ENCODE peak calls at places on chromosome 16, in seven cellular contexts. One of them, this sample, is unnamed.

GRCh38 chr16:84851192-84852127 is 31.7 kb downstream of the CRISPLD2 start:
- DNase-seq in Peyer's patch: no peak
- DNase-seq in A549: peak; percentile 91
- DNase-seq in lower leg skin: no peak
- DNase-seq in tibial nerve: no peak
- DNase-seq in K562: no peak
- DNase-seq in ovary: no peak
- DNase-seq in this sample: no peak

GRCh38 chr16:66740010-66740409 is 11.4 kb downstream of the DYNC1LI2 start:
- DNase-seq in Peyer's patch: no peak
- DNase-seq in A549: peak; percentile 51
- DNase-seq in lower leg skin: no peak
- DNase-seq in tibial nerve: no peak
- DNase-seq in K562: peak; percentile 61
- DNase-seq in ovary: no peak
- DNase-seq in this sample: peak; percentile 54

GRCh38 chr16:76882105-76882504 is 308.9 kb upstream of the MON1B start:
- DNase-seq in Peyer's patch: no peak
- DNase-seq in A549: no peak
- DNase-seq in lower leg skin: no peak
- DNase-seq in tibial nerve: no peak
- DNase-seq in K562: no peak
- DNase-seq in ovary: no peak
- DNase-seq in this sample: no peak

GRCh38 chr16:56847173-56847948 is 17.6 kb upstream of the SLC12A3 start:
- DNase-seq in Peyer's patch: peak; percentile 44
- DNase-seq in A549: no peak
- DNase-seq in lower leg skin: peak; percentile 75
- DNase-seq in tibial nerve: no peak
- DNase-seq in K562: no peak
- DNase-seq in ovary: peak; percentile 66
- DNase-seq in this sample: no peak

GRCh38 chr16:74999208-74999682 is 421 bp downstream of the ZNRF1 start:
- DNase-seq in Peyer's patch: no peak
- DNase-seq in A549: no peak
- DNase-seq in lower leg skin: peak; percentile 84
- DNase-seq in tibial nerve: no peak
- DNase-seq in K562: peak; percentile 86
- DNase-seq in ovary: peak; percentile 72
- DNase-seq in this sample: peak; percentile 70

GRCh38 chr16:86625821-86626220 is 47.5 kb downstream of the FOXL1 start:
- DNase-seq in Peyer's patch: no peak
- DNase-seq in A549: no peak
- DNase-seq in lower leg skin: peak; percentile 70
- DNase-seq in tibial nerve: no peak
- DNase-seq in K562: no peak
- DNase-seq in ovary: no peak
- DNase-seq in this sample: no peak

GRCh38 chr16:24990803-24991202 is 24.4 kb downstream of the ARHGAP17 start:
- DNase-seq in Peyer's patch: no peak
- DNase-seq in A549: no peak
- DNase-seq in lower leg skin: no peak
- DNase-seq in tibial nerve: no peak
- DNase-seq in K562: no peak
- DNase-seq in ovary: no peak
- DNase-seq in this sample: no peak

GRCh38 chr16:11586856-11587642 is at the start of gene LITAF:
- DNase-seq in Peyer's patch: peak; percentile 74
- DNase-seq in A549: peak; percentile 55
- DNase-seq in lower leg skin: peak; percentile 94
- DNase-seq in tibial nerve: peak; percentile 53
- DNase-seq in K562: peak; percentile 77
- DNase-seq in ovary: peak; percentile 80
- DNase-seq in this sample: peak; percentile 56

GRCh38 chr16:86455116-86455515 is 55.2 kb upstream of the FOXF1 start:
- DNase-seq in Peyer's patch: no peak
- DNase-seq in A549: no peak
- DNase-seq in lower leg skin: no peak
- DNase-seq in tibial nerve: no peak
- DNase-seq in K562: no peak
- DNase-seq in ovary: no peak
- DNase-seq in this sample: no peak

GRCh38 chr16:5516115-5516514 is 418.5 kb upstream of the EEF2KMT start:
- DNase-seq in Peyer's patch: no peak
- DNase-seq in A549: peak; percentile 9
- DNase-seq in lower leg skin: no peak
- DNase-seq in tibial nerve: no peak
- DNase-seq in K562: no peak
- DNase-seq in ovary: no peak
- DNase-seq in this sample: no peak

GRCh38 chr16:19901164-19901563 is 16.5 kb upstream of the GPRC5B start:
- DNase-seq in Peyer's patch: no peak
- DNase-seq in A549: no peak
- DNase-seq in lower leg skin: no peak
- DNase-seq in tibial nerve: no peak
- DNase-seq in K562: no peak
- DNase-seq in ovary: no peak
- DNase-seq in this sample: no peak

GRCh38 chr16:84379731-84380369 is 11.5 kb downstream of the ATP2C2 start:
- DNase-seq in Peyer's patch: no peak
- DNase-seq in A549: no peak
- DNase-seq in lower leg skin: no peak
- DNase-seq in tibial nerve: no peak
- DNase-seq in K562: no peak
- DNase-seq in ovary: no peak
- DNase-seq in this sample: no peak

GRCh38 chr16:4580245-4580644 is 24.1 kb downstream of the C16orf96 start:
- DNase-seq in Peyer's patch: no peak
- DNase-seq in A549: peak; percentile 48
- DNase-seq in lower leg skin: no peak
- DNase-seq in tibial nerve: no peak
- DNase-seq in K562: no peak
- DNase-seq in ovary: no peak
- DNase-seq in this sample: no peak

GRCh38 chr16:56671706-56672105 is 2.1 kb downstream of the MT1H start:
- DNase-seq in Peyer's patch: no peak
- DNase-seq in A549: no peak
- DNase-seq in lower leg skin: no peak
- DNase-seq in tibial nerve: no peak
- DNase-seq in K562: no peak
- DNase-seq in ovary: no peak
- DNase-seq in this sample: no peak

GRCh38 chr16:1979271-1980025 is 1.8 kb downstream of the NOXO1 start:
- DNase-seq in Peyer's patch: no peak
- DNase-seq in A549: no peak
- DNase-seq in lower leg skin: no peak
- DNase-seq in tibial nerve: no peak
- DNase-seq in K562: peak; percentile 17
- DNase-seq in ovary: no peak
- DNase-seq in this sample: no peak

GRCh38 chr16:49575352-49576172 is 202.0 kb downstream of the C16orf78 start:
- DNase-seq in Peyer's patch: peak; percentile 75
- DNase-seq in A549: no peak
- DNase-seq in lower leg skin: no peak
- DNase-seq in tibial nerve: peak; percentile 40
- DNase-seq in K562: no peak
- DNase-seq in ovary: no peak
- DNase-seq in this sample: no peak

GRCh38 chr16:70553645-70554044 is 30.0 kb downstream of the SF3B3 start:
- DNase-seq in Peyer's patch: no peak
- DNase-seq in A549: no peak
- DNase-seq in lower leg skin: no peak
- DNase-seq in tibial nerve: no peak
- DNase-seq in K562: no peak
- DNase-seq in ovary: no peak
- DNase-seq in this sample: no peak

GRCh38 chr16:12096828-12097522 is 120.4 kb downstream of the SNX29 start:
- DNase-seq in Peyer's patch: no peak
- DNase-seq in A549: no peak
- DNase-seq in lower leg skin: no peak
- DNase-seq in tibial nerve: no peak
- DNase-seq in K562: no peak
- DNase-seq in ovary: peak; percentile 45
- DNase-seq in this sample: no peak

GRCh38 chr16:87829123-87829980 is 40.0 kb downstream of the SLC7A5 start:
- DNase-seq in Peyer's patch: no peak
- DNase-seq in A549: peak; percentile 74
- DNase-seq in lower leg skin: no peak
- DNase-seq in tibial nerve: no peak
- DNase-seq in K562: no peak
- DNase-seq in ovary: no peak
- DNase-seq in this sample: no peak

GRCh38 chr16:68776821-68777485 is 39.9 kb downstream of the CDH1 start:
- DNase-seq in Peyer's patch: no peak
- DNase-seq in A549: no peak
- DNase-seq in lower leg skin: no peak
- DNase-seq in tibial nerve: no peak
- DNase-seq in K562: no peak
- DNase-seq in ovary: no peak
- DNase-seq in this sample: no peak

GRCh38 chr16:68779891-68780290 is 42.8 kb downstream of the CDH1 start:
- DNase-seq in Peyer's patch: no peak
- DNase-seq in A549: no peak
- DNase-seq in lower leg skin: no peak
- DNase-seq in tibial nerve: no peak
- DNase-seq in K562: no peak
- DNase-seq in ovary: no peak
- DNase-seq in this sample: no peak

GRCh38 chr16:68781784-68782183 is 44.7 kb downstream of the CDH1 start:
- DNase-seq in Peyer's patch: no peak
- DNase-seq in A549: no peak
- DNase-seq in lower leg skin: no peak
- DNase-seq in tibial nerve: no peak
- DNase-seq in K562: no peak
- DNase-seq in ovary: no peak
- DNase-seq in this sample: no peak

GRCh38 chr16:68774982-68775381 is 37.9 kb downstream of the CDH1 start:
- DNase-seq in Peyer's patch: no peak
- DNase-seq in A549: no peak
- DNase-seq in lower leg skin: no peak
- DNase-seq in tibial nerve: no peak
- DNase-seq in K562: no peak
- DNase-seq in ovary: no peak
- DNase-seq in this sample: no peak

GRCh38 chr16:68778551-68779231 is 41.6 kb downstream of the CDH1 start:
- DNase-seq in Peyer's patch: no peak
- DNase-seq in A549: no peak
- DNase-seq in lower leg skin: no peak
- DNase-seq in tibial nerve: no peak
- DNase-seq in K562: no peak
- DNase-seq in ovary: no peak
- DNase-seq in this sample: peak; percentile 23
- TF ChIP-seq POLR2A in Peyer's patch: no peak
- TF ChIP-seq POLR2A in A549: no peak
- TF ChIP-seq POLR2A in lower leg skin: no peak
- TF ChIP-seq POLR2A in tibial nerve: no peak
- TF ChIP-seq POLR2A in K562: no peak
- TF ChIP-seq POLR2A in ovary: no peak
- TF ChIP-seq POLR2A in this sample: no peak

GRCh38 chr16:59202463-59202862 is 468.3 kb upstream of the GOT2 start:
- DNase-seq in Peyer's patch: no peak
- DNase-seq in A549: no peak
- DNase-seq in lower leg skin: no peak
- DNase-seq in tibial nerve: no peak
- DNase-seq in K562: no peak
- DNase-seq in ovary: no peak
- DNase-seq in this sample: no peak

GRCh38 chr16:59201160-59201559 is 467.0 kb upstream of the GOT2 start:
- DNase-seq in Peyer's patch: no peak
- DNase-seq in A549: no peak
- DNase-seq in lower leg skin: no peak
- DNase-seq in tibial nerve: no peak
- DNase-seq in K562: no peak
- DNase-seq in ovary: no peak
- DNase-seq in this sample: no peak

GRCh38 chr16:59204589-59204988 is 470.5 kb upstream of the GOT2 start:
- DNase-seq in Peyer's patch: no peak
- DNase-seq in A549: no peak
- DNase-seq in lower leg skin: no peak
- DNase-seq in tibial nerve: no peak
- DNase-seq in K562: no peak
- DNase-seq in ovary: no peak
- DNase-seq in this sample: no peak

GRCh38 chr16:59201821-59202220 is 467.7 kb upstream of the GOT2 start:
- DNase-seq in Peyer's patch: no peak
- DNase-seq in A549: no peak
- DNase-seq in lower leg skin: no peak
- DNase-seq in tibial nerve: no peak
- DNase-seq in K562: no peak
- DNase-seq in ovary: no peak
- DNase-seq in this sample: no peak

DNA sequence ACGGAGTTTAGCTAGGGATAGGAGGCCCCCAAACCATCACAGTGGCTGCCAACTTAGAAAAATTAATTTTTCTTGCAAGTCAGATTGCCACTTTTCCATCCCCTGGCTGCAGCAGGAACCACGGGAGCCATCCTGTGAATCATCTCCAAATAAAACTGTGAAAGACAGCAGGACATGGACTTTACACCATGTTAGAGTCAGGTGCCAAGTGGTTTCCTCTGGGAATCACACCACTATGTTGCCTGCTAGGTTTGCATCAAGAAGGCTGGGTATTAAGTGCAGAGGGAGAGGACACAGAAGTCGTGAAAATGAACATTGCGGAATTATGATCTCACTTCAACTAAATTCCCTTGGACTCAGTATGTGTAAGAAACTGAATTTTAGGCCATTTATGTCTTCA is 471.3 kb upstream of the GOT2 start:
- DNase-seq in Peyer's patch: no peak
- DNase-seq in A549: peak; percentile 44
- DNase-seq in lower leg skin: no peak
- DNase-seq in tibial nerve: no peak
- DNase-seq in K562: no peak
- DNase-seq in ovary: no peak
- DNase-seq in this sample: no peak
- TF ChIP-seq POLR2A in Peyer's patch: no peak
- TF ChIP-seq POLR2A in A549: no peak
- TF ChIP-seq POLR2A in lower leg skin: no peak
- TF ChIP-seq POLR2A in tibial nerve: no peak
- TF ChIP-seq POLR2A in K562: no peak
- TF ChIP-seq POLR2A in ovary: no peak
- TF ChIP-seq POLR2A in this sample: no peak

DNA sequence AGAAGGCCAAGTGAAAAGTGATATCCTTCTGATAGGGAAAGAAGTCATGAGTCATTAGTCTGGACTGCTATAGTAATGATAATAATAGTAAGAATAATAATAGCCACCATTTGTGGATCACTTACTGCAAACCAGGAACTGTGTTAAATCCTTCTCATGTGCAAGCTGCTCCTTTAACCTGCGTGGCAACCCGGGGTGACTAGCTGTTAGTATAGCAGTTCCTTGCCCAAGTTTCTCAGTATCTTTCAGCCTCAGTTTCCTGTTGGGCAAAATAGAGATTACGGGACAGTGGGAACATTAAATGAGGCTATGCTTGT is 129.5 kb downstream of the CDH13 start:
- DNase-seq in Peyer's patch: no peak
- DNase-seq in A549: no peak
- DNase-seq in lower leg skin: no peak
- DNase-seq in tibial nerve: no peak
- DNase-seq in K562: no peak
- DNase-seq in ovary: no peak
- DNase-seq in this sample: no peak
- TF ChIP-seq POLR2A in Peyer's patch: no peak
- TF ChIP-seq POLR2A in A549: no peak
- TF ChIP-seq POLR2A in lower leg skin: no peak
- TF ChIP-seq POLR2A in tibial nerve: no peak
- TF ChIP-seq POLR2A in K562: no peak
- TF ChIP-seq POLR2A in ovary: no peak
- TF ChIP-seq POLR2A in this sample: no peak

GRCh38 chr16:69186642-69187386 is at the start of gene SNTB2:
- DNase-seq in Peyer's patch: peak; percentile 92
- DNase-seq in A549: peak; percentile 87
- DNase-seq in lower leg skin: peak; percentile 98
- DNase-seq in tibial nerve: peak; percentile 90
- DNase-seq in K562: peak; percentile 97
- DNase-seq in ovary: peak; percentile 94
- DNase-seq in this sample: peak; percentile 86
- TF ChIP-seq POLR2A in Peyer's patch: peak; percentile 96
- TF ChIP-seq POLR2A in A549: peak; percentile 93
- TF ChIP-seq POLR2A in lower leg skin: peak; percentile 22
- TF ChIP-seq POLR2A in tibial nerve: peak; percentile 95
- TF ChIP-seq POLR2A in K562: peak; percentile 86
- TF ChIP-seq POLR2A in ovary: peak; percentile 69
- TF ChIP-seq POLR2A in this sample: peak; percentile 46